ENCODE peak calls at places on chromosomes 4 and X, in six cellular contexts. One of them, this sample, is unnamed.

GRCh38 chr4:156956947-156957346 is 14.7 kb downstream of the PDGFC start:
- DNase-seq in SK-N-SH: no peak
- DNase-seq in K562: no peak
- DNase-seq in HCT116: no peak
- DNase-seq in transverse colon: no peak
- DNase-seq in breast epithelium: no peak
- DNase-seq in this sample: no peak

GRCh38 chr4:125097729-125098128 is 217.0 kb upstream of the FAT4 start:
- DNase-seq in breast epithelium: no peak
- DNase-seq in transverse colon: no peak
- DNase-seq in K562: no peak
- DNase-seq in HCT116: no peak
- DNase-seq in SK-N-SH: no peak
- DNase-seq in this sample: no peak

GRCh38 chr4:25908491-25908901 is 5.5 kb upstream of the SMIM20 start:
- DNase-seq in SK-N-SH: no peak
- DNase-seq in breast epithelium: no peak
- DNase-seq in transverse colon: no peak
- DNase-seq in K562: no peak
- DNase-seq in HCT116: peak; percentile 69
- DNase-seq in this sample: no peak

GRCh38 chr4:82721819-82722423 is 76.7 kb downstream of the SCD5 start:
- DNase-seq in transverse colon: no peak
- DNase-seq in HCT116: peak; percentile 10
- DNase-seq in SK-N-SH: peak; percentile 64
- DNase-seq in K562: no peak
- DNase-seq in breast epithelium: no peak
- DNase-seq in this sample: no peak

GRCh38 chr4:154711522-154711921 is 32.3 kb upstream of the LRAT start:
- DNase-seq in K562: no peak
- DNase-seq in breast epithelium: no peak
- DNase-seq in HCT116: no peak
- DNase-seq in transverse colon: no peak
- DNase-seq in SK-N-SH: no peak
- DNase-seq in this sample: no peak

GRCh38 chr4:186820371-186820990 is 96.8 kb upstream of the FAT1 start:
- DNase-seq in SK-N-SH: peak; percentile 10
- DNase-seq in transverse colon: peak; percentile 68
- DNase-seq in HCT116: peak; percentile 71
- DNase-seq in breast epithelium: no peak
- DNase-seq in K562: no peak
- DNase-seq in this sample: no peak

GRCh38 chr4:1109898-1110506 is 3.4 kb downstream of the RNF212 start:
- DNase-seq in HCT116: no peak
- DNase-seq in transverse colon: no peak
- DNase-seq in SK-N-SH: no peak
- DNase-seq in breast epithelium: no peak
- DNase-seq in K562: no peak
- DNase-seq in this sample: no peak

GRCh38 chr4:3612934-3613333 is 80.7 kb upstream of the LRPAP1 start:
- DNase-seq in SK-N-SH: no peak
- DNase-seq in breast epithelium: no peak
- DNase-seq in transverse colon: no peak
- DNase-seq in K562: no peak
- DNase-seq in HCT116: no peak
- DNase-seq in this sample: no peak

GRCh38 chr4:116027311-116027710 is 913.9 kb upstream of the NDST4 start:
- DNase-seq in SK-N-SH: no peak
- DNase-seq in breast epithelium: no peak
- DNase-seq in K562: no peak
- DNase-seq in transverse colon: no peak
- DNase-seq in HCT116: no peak
- DNase-seq in this sample: no peak

GRCh38 chr4:102449751-102450352 is 51.3 kb upstream of the NFKB1 start:
- DNase-seq in breast epithelium: no peak
- DNase-seq in HCT116: peak; percentile 42
- DNase-seq in transverse colon: peak; percentile 46
- DNase-seq in K562: peak; percentile 34
- DNase-seq in SK-N-SH: peak; percentile 41
- DNase-seq in this sample: no peak

GRCh38 chr4:90345549-90345948 is 218.4 kb downstream of the CCSER1 start:
- DNase-seq in SK-N-SH: peak; percentile 24
- DNase-seq in HCT116: no peak
- DNase-seq in transverse colon: no peak
- DNase-seq in K562: no peak
- DNase-seq in breast epithelium: no peak
- DNase-seq in this sample: no peak

GRCh38 chr4:140645614-140646412 is 77.1 kb upstream of the UCP1 start:
- DNase-seq in breast epithelium: no peak
- DNase-seq in K562: no peak
- DNase-seq in SK-N-SH: no peak
- DNase-seq in transverse colon: no peak
- DNase-seq in HCT116: no peak
- DNase-seq in this sample: peak; percentile 78

GRCh38 chr4:123662827-123663226 is 266.2 kb downstream of the SPRY1 start:
- DNase-seq in HCT116: no peak
- DNase-seq in SK-N-SH: no peak
- DNase-seq in K562: no peak
- DNase-seq in transverse colon: no peak
- DNase-seq in breast epithelium: no peak
- DNase-seq in this sample: no peak

GRCh38 chr4:2365913-2366210 is 52.6 kb downstream of the ZFYVE28 start:
- DNase-seq in K562: no peak
- DNase-seq in HCT116: no peak
- DNase-seq in transverse colon: no peak
- DNase-seq in SK-N-SH: no peak
- DNase-seq in breast epithelium: no peak
- DNase-seq in this sample: no peak

GRCh38 chrX:24154490-24155034 is 5.0 kb downstream of the ZFX start:
- DNase-seq in transverse colon: no peak
- DNase-seq in HCT116: no peak
- DNase-seq in breast epithelium: no peak
- DNase-seq in SK-N-SH: peak; percentile 33
- DNase-seq in K562: no peak
- DNase-seq in this sample: no peak

GRCh38 chr4:159227984-159228383 is 125.1 kb downstream of the RAPGEF2 start:
- DNase-seq in HCT116: peak; percentile 48
- DNase-seq in SK-N-SH: peak; percentile 27
- DNase-seq in transverse colon: peak; percentile 63
- DNase-seq in breast epithelium: peak; percentile 65
- DNase-seq in K562: no peak
- DNase-seq in this sample: no peak

GRCh38 chr4:95998311-95998710 is 158.4 kb downstream of the PDHA2 start:
- DNase-seq in K562: no peak
- DNase-seq in SK-N-SH: no peak
- DNase-seq in transverse colon: no peak
- DNase-seq in HCT116: no peak
- DNase-seq in breast epithelium: no peak
- DNase-seq in this sample: no peak

GRCh38 chr4:177131736-177132135 is 177.9 kb upstream of the NEIL3 start:
- DNase-seq in transverse colon: no peak
- DNase-seq in HCT116: no peak
- DNase-seq in SK-N-SH: no peak
- DNase-seq in breast epithelium: no peak
- DNase-seq in K562: no peak
- DNase-seq in this sample: no peak

GRCh38 chrX:30275498-30275897 is 28.6 kb downstream of the MAGEB1 start:
- DNase-seq in K562: no peak
- DNase-seq in HCT116: peak; percentile 15
- DNase-seq in SK-N-SH: no peak
- DNase-seq in transverse colon: no peak
- DNase-seq in breast epithelium: no peak
- DNase-seq in this sample: no peak

GRCh38 chrX:65537229-65537628 is 2.6 kb upstream of the LAS1L start:
- DNase-seq in K562: no peak
- DNase-seq in SK-N-SH: no peak
- DNase-seq in transverse colon: no peak
- DNase-seq in breast epithelium: no peak
- DNase-seq in HCT116: no peak
- DNase-seq in this sample: no peak

GRCh38 chr4:101651778-101652177 is 138.8 kb upstream of the BANK1 start:
- DNase-seq in HCT116: no peak
- DNase-seq in breast epithelium: no peak
- DNase-seq in K562: no peak
- DNase-seq in transverse colon: no peak
- DNase-seq in SK-N-SH: no peak
- DNase-seq in this sample: no peak

GRCh38 chr4:8278421-8279287 is 9.1 kb downstream of the HTRA3 start:
- DNase-seq in SK-N-SH: no peak
- DNase-seq in HCT116: no peak
- DNase-seq in breast epithelium: no peak
- DNase-seq in transverse colon: no peak
- DNase-seq in K562: no peak
- DNase-seq in this sample: no peak

GRCh38 chrX:41377624-41378023 is 43.7 kb downstream of the DDX3X start:
- DNase-seq in HCT116: no peak
- DNase-seq in transverse colon: no peak
- DNase-seq in SK-N-SH: no peak
- DNase-seq in K562: no peak
- DNase-seq in breast epithelium: no peak
- DNase-seq in this sample: no peak

GRCh38 chrX:123274796-123275195 is 90.7 kb downstream of the GRIA3 start:
- DNase-seq in breast epithelium: no peak
- DNase-seq in transverse colon: no peak
- DNase-seq in SK-N-SH: no peak
- DNase-seq in HCT116: no peak
- DNase-seq in K562: no peak
- DNase-seq in this sample: no peak

DNA sequence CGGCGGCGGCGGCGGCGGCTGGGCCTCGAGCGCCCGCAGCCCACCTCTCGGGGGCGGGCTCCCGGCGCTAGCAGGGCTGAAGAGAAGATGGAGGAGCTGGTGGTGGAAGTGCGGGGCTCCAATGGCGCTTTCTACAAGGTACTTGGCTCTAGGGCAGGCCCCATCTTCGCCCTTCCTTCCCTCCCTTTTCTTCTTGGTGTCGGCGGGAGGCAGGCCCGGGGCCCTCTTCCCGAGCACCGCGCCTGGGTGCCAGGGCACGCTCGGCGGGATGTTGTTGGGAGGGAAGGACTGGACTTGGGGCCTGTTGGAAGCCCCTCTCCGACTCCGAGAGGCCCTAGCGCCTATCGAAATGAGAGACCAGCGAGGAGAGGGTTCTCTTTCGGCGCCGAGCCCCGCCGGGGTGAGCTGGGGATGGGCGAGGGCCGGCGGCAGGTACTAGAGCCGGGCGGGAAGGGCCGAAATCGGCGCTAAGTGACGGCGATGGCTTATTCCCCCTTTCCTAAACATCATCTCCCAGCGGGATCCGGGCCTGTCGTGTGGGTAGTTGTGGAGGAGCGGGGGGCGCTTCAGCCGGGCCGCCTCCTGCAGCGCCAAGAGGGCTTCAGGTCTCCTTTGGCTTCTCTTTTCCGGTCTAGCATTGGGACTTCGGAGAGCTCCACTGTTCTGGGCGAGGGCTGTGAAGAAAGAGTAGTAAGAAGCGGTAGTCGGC is 528 bp downstream of the FMR1 start:
- DNase-seq in transverse colon: peak; percentile 24
- DNase-seq in SK-N-SH: peak; percentile 44
- DNase-seq in HCT116: no peak
- DNase-seq in breast epithelium: peak; percentile 19
- DNase-seq in K562: peak; percentile 12
- DNase-seq in this sample: no peak
- TF ChIP-seq POLR2AphosphoS5 in transverse colon: no peak
- TF ChIP-seq POLR2AphosphoS5 in SK-N-SH: no peak
- TF ChIP-seq POLR2AphosphoS5 in HCT116: no peak
- TF ChIP-seq POLR2AphosphoS5 in breast epithelium: no peak
- TF ChIP-seq POLR2AphosphoS5 in K562: no peak
- TF ChIP-seq POLR2AphosphoS5 in this sample: no peak

DNA sequence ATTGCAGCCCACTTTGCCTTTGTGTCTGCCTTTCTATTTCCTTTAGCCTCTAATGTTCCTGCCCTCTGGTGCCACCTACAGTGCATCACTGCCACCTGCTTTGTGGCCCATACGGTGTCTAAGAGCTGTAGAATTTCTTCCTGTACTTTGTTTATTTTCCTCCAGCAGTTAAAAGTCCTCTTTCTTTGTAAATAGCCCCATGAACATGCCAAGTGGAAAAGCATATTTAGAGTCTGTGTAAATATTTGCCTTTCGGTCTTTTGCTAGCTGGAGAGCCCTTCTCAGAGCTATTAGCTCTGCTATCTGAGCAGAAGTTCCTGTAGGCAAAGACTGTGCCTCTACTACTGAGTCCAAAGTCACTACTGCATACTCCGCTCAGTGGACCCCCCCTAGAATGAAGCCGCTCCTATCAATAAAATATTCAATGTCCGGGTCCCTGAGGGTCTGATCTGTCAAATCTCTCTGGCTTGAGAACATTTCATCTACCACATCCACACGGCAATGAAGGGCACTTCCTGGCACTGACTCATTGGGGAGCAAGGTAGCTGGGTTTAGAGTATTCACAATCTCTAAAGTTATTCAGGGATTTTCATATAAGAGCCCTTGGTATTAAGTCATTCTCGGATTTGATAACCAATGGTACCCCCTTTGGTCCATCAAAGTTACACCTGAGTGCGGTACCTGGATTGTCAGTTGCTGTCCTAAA is 36.3 kb downstream of the SULT1E1 start:
- DNase-seq in HCT116: peak; percentile 18
- DNase-seq in transverse colon: peak; percentile 83
- DNase-seq in SK-N-SH: peak; percentile 5
- DNase-seq in K562: no peak
- DNase-seq in breast epithelium: no peak
- DNase-seq in this sample: no peak
- TF ChIP-seq CTCF in HCT116: peak; percentile 27
- TF ChIP-seq CTCF in transverse colon: peak; percentile 70
- TF ChIP-seq CTCF in SK-N-SH: peak; percentile 61
- TF ChIP-seq CTCF in K562: no peak
- TF ChIP-seq CTCF in breast epithelium: no peak
- TF ChIP-seq CTCF in this sample: no peak

GRCh38 chr4:147717878-147718277 is 14.0 kb upstream of the ARHGAP10 start:
- DNase-seq in K562: no peak
- DNase-seq in HCT116: no peak
- DNase-seq in breast epithelium: no peak
- DNase-seq in transverse colon: no peak
- DNase-seq in SK-N-SH: no peak
- DNase-seq in this sample: no peak

GRCh38 chr4:147709999-147710398 is 21.9 kb upstream of the ARHGAP10 start:
- DNase-seq in breast epithelium: no peak
- DNase-seq in SK-N-SH: no peak
- DNase-seq in HCT116: no peak
- DNase-seq in K562: no peak
- DNase-seq in transverse colon: no peak
- DNase-seq in this sample: peak; percentile 78

GRCh38 chr4:147714575-147715401 is 17.1 kb upstream of the ARHGAP10 start:
- DNase-seq in K562: no peak
- DNase-seq in breast epithelium: peak; percentile 63
- DNase-seq in HCT116: no peak
- DNase-seq in transverse colon: peak; percentile 23
- DNase-seq in SK-N-SH: no peak
- DNase-seq in this sample: peak; percentile 84
- TF ChIP-seq POLR2AphosphoS5 in K562: no peak
- TF ChIP-seq POLR2AphosphoS5 in breast epithelium: no peak
- TF ChIP-seq POLR2AphosphoS5 in HCT116: no peak
- TF ChIP-seq POLR2AphosphoS5 in transverse colon: no peak
- TF ChIP-seq POLR2AphosphoS5 in SK-N-SH: peak; percentile 34
- TF ChIP-seq POLR2AphosphoS5 in this sample: peak; percentile 44

DNA sequence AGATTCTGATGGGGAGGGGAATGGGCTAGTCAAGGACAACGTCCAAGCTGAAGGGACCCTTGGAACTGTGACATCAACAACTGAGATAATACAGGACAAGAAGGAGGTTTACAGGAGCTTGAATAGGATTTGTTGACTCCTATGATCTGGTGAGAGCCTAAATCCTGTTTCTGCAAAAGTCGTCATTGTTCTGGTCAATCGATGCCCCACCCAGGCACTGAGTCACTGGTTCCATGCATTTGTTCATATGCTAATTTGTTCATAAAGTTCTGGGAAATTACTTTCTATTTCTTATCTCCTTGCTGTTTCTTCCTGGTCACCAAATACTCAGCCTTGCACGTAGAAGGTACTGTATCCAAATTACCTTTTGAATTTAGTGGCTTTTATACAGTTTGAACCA is 15.3 kb upstream of the PDGFRA start:
- DNase-seq in transverse colon: no peak
- DNase-seq in SK-N-SH: no peak
- DNase-seq in breast epithelium: no peak
- DNase-seq in K562: no peak
- DNase-seq in HCT116: no peak
- DNase-seq in this sample: no peak
- TF ChIP-seq CTCF in transverse colon: no peak
- TF ChIP-seq CTCF in SK-N-SH: no peak
- TF ChIP-seq CTCF in breast epithelium: no peak
- TF ChIP-seq CTCF in K562: no peak
- TF ChIP-seq CTCF in HCT116: no peak
- TF ChIP-seq CTCF in this sample: no peak

This sample was measured in esophagus muscularis mucosa.